ENCODE peak calls at places on chromosomes 7 and 10, in six cellular contexts. S is A673, Q is ovary, L is HCT116, P is heart right ventricle, K is AG10803. I is an unnamed sample.

GRCh38 chr7:101094791-101095375 is 9.6 kb downstream of the TRIM56 start:
- DNase-seq in S (peak; percentile 66), L (no peak), Q (no peak), K (peak; percentile 61), P (peak; percentile 45), I (no peak)

GRCh38 chr7:54542920-54543539 is 855 bp downstream of the VSTM2A start:
- DNase-seq in K (peak; percentile 13), P (no peak), S (no peak), Q (no peak), L (no peak), I (no peak)

GRCh38 chr10:109956454-109957091 is 33.3 kb upstream of the XPNPEP1 start:
- DNase-seq in K (peak; percentile 38), Q (no peak), P (no peak), S (peak; percentile 74), L (peak; percentile 60), I (no peak)

GRCh38 chr10:42850931-42851330 is 68.3 kb downstream of the BMS1 start:
- DNase-seq in K (no peak), Q (no peak), P (no peak), S (no peak), L (no peak), I (no peak)

GRCh38 chr10:58431903-58432302 is 46.7 kb downstream of the TFAM start:
- DNase-seq in P (no peak), Q (no peak), L (no peak), K (peak; percentile 49), S (no peak), I (no peak)

GRCh38 chr10:78805176-78805575 is 263.6 kb upstream of the ZMIZ1 start:
- DNase-seq in P (peak; percentile 77), S (peak; percentile 51), Q (peak; percentile 66), L (no peak), K (peak; percentile 100), I (peak; percentile 89)

GRCh38 chr7:116315803-116316202 is 105.5 kb downstream of the TES start:
- DNase-seq in K (no peak), S (no peak), P (no peak), Q (no peak), L (no peak), I (no peak)

GRCh38 chr7:44196450-44196872 is 4.3 kb upstream of the YKT6 start:
- DNase-seq in K (peak; percentile 49), L (peak; percentile 47), Q (no peak), P (no peak), S (peak; percentile 64), I (no peak)

GRCh38 chr7:101315336-101315735 is 6.3 kb downstream of the IFT22 start:
- DNase-seq in L (peak; percentile 38), K (peak; percentile 46), Q (no peak), S (peak; percentile 72), P (no peak), I (no peak)

GRCh38 chr7:12550956-12551355 is 19.6 kb upstream of the SCIN start:
- DNase-seq in P (no peak), S (no peak), L (no peak), Q (no peak), K (peak; percentile 44), I (no peak)

GRCh38 chr7:157996359-157997079 is 591.1 kb downstream of the PTPRN2 start:
- DNase-seq in P (no peak), L (no peak), S (no peak), K (no peak), Q (no peak), I (no peak)

GRCh38 chr10:88038268-88038667 is 174.8 kb downstream of the PTEN start:
- DNase-seq in S (no peak), P (no peak), L (no peak), Q (no peak), K (peak; percentile 84), I (no peak)

GRCh38 chr7:46285856-46286255 is 364.8 kb upstream of the IGFBP3 start:
- DNase-seq in Q (no peak), P (no peak), K (peak; percentile 5), L (no peak), S (no peak), I (no peak)

GRCh38 chr7:46256870-46257528 is 335.9 kb upstream of the IGFBP3 start:
- DNase-seq in Q (no peak), K (peak; percentile 73), P (no peak), L (no peak), S (no peak), I (no peak)

GRCh38 chr7:24125765-24126164 is 158.2 kb upstream of the NPY start:
- DNase-seq in S (no peak), P (no peak), L (no peak), Q (no peak), K (no peak), I (no peak)
- TF ChIP-seq CTCF in S (no peak), P (no peak), L (no peak), Q (no peak), K (no peak), I (no peak)

DNA sequence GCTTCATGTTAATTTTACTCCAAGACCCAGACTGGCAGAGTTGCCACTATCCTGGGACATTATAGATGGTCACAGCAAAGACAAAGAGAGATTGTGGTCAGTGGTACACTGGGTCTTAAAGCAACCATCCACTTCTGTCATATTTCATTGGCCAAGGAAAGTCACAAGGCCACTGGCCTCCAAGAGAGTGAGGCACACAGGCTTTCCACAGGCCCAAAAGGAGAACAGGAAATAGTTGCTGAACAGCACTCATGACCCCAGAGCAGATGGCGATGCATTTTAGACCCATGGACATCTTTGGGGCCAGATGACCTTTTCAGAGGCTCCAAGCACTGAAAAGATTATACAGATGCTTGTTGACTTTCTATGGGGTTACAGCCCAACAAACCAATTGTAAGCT is 97.4 kb downstream of the ARID5B start:
- DNase-seq in K (no peak), L (no peak), P (no peak), S (no peak), Q (no peak), I (no peak)
- H3K4me3 ChIP-seq in K (no peak overlapping the region), L (no peak overlapping the region), P (no peak overlapping the region), S (no peak overlapping the region), Q (no peak overlapping the region), I (no peak overlapping the region)

DNA sequence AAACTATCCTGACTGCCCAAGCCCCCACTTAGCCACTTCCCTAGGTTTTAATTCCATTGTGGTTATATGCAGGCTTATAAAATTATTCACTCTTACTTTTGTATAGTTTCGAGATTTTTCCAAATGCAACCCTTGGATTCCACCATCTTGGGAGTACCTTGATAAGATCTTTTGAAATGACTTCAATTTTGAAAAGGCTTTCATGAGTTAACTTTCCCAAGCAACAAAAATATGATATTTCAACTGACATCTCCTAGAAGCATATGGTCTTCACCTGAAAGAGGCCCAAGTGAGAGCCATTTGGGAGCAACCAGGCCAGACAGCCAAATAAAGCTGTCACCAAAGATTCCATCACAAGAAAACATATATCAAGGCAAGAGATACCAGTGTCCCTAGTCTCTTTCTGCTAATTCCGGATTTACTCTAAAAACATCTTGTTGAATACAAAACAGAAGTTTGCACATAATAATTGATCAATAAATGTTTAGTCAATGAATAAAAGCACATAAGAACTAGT is 1.7 kb upstream of the ST8SIA6 start:
- DNase-seq in Q (no peak), P (no peak), S (no peak), L (no peak), K (no peak), I (no peak)
- TF ChIP-seq CTCF in Q (no peak), P (no peak), S (no peak), L (no peak), K (no peak), I (no peak)

DNA sequence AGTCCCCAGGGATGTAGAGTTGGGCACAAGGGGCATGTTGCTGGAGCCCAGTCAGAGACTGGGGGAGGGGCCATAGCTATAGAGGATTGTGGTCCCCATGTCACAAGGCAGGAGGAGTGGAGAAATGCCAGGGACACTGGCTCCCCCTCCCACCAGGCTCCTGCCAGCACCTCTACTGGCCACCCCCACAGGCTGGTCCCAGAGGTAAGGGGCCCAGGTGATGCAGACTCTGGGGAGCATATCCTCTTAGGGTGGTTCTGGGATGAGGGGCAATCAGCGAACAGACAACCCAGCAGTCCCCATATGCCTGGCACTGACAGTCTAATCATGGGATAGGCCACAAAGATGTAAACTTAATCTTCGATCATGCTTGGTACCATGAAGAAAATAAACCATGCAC is 21.2 kb downstream of the C10orf71 start:
- DNase-seq in S (no peak), L (no peak), Q (no peak), P (no peak), K (no peak), I (no peak)
- H3K4me3 ChIP-seq in S (no peak overlapping the region), L (no peak overlapping the region), Q (no peak overlapping the region), P (no peak overlapping the region), K (no peak overlapping the region), I (no peak overlapping the region)

DNA sequence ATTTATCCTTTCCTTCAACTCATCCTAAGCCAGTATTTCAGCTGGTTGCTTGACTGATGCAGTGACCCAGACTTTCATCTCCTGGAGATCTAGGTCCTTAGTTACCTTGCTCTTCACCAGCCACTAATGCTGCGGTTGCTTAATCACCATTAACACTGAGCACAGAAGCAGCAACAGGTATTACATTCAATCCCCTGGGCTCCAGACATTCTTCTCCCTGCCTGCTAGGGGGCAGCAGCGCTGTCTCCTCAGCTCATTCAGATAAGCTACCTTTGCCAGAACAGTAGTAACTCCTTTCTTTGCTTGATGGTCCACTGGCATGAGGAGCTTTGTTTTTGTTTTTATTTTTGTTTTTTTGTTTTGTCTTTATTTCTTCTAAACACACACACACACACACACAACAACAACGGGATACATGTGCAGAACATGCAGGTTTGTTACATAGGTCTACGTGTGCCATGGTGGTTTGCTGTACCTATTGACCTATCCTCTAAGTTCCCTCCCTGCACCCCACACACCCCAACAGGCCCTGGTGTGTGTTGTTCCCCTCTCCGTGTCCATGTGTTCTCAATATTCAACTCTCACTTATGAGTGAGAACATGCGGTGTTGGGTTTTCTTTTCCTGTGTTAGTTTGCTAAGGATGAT is 1043.2 kb upstream of the C7orf33 start:
- DNase-seq in K (peak; percentile 18), L (no peak), Q (no peak), S (peak; percentile 49), P (no peak), I (no peak)
- TF ChIP-seq CTCF in K (peak; percentile 44), L (no peak), Q (no peak), S (peak; percentile 59), P (no peak), I (no peak)

I was measured in lower leg skin.